ENCODE peak calls at places on chromosome 18, in six cellular contexts. S is fibroblast of pulmonary artery, P is esophagus squamous epithelium, Y is endothelial cell of umbilical vein, J is GM06990, R is tibial artery. F is an unnamed sample.

GRCh38 chr18:57084331-57085298 is 62.3 kb upstream of the BOD1L2 start:
- DNase-seq in J (peak), Y (no peak), S (no peak), P (no peak), R (no peak), F (no peak)

GRCh38 chr18:34121157-34121807 is 103.4 kb downstream of the NOL4 start:
- DNase-seq in S (peak), P (no peak), J (no peak), Y (no peak), R (no peak), F (no peak)

GRCh38 chr18:3107740-3108151 is 94.8 kb upstream of the LPIN2 start:
- DNase-seq in P (no peak), J (no peak), R (no peak), S (no peak), Y (no peak), F (no peak)

GRCh38 chr18:37701967-37702366 is 136.4 kb upstream of the CELF4 start:
- DNase-seq in R (peak), Y (no peak), J (no peak), P (no peak), S (no peak), F (no peak)

GRCh38 chr18:9708882-9709877 is 1.1 kb downstream of the RAB31 start:
- DNase-seq in J (peak), S (peak), Y (peak), R (no peak), P (no peak), F (no peak)

GRCh38 chr18:40868110-40868858 is 1086.8 kb upstream of the PIK3C3 start:
- DNase-seq in J (no peak), S (peak), R (no peak), Y (peak), P (no peak), F (no peak)

GRCh38 chr18:68662779-68663178 is 52.1 kb downstream of the TMX3 start:
- DNase-seq in P (no peak), S (peak), Y (no peak), R (no peak), J (no peak), F (no peak)

GRCh38 chr18:3771121-3771971 is 321.4 kb downstream of the TGIF1 start:
- DNase-seq in J (peak), S (peak), R (peak), Y (peak), P (peak), F (peak)

GRCh38 chr18:8366656-8367055 is 242.6 kb upstream of the RAB12 start:
- DNase-seq in Y (no peak), S (no peak), J (no peak), R (no peak), P (no peak), F (no peak)

DNA sequence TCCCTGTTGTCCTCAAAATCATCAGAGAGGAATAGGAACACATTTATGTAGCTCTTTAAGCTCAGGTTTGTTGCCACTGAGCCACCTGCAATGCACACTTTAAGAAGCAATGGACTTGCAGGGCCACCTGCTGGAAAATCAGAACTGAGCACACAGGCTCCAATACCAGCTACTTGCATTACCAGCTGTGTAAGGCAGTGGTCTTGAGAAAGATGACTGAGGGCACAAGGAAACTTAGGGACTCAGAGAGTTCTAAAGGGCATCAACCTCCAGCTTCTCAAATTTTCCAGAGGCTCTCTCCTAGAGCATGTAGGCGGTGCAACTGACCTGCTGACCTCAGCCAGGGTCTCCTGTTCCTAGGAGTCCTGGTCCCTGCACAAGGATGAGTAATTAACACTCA is 2.5 kb upstream of the CNDP2 start:
- DNase-seq in S (peak), P (no peak), Y (peak), R (no peak), J (no peak), F (no peak)
- TF ChIP-seq CTCF in S (peak), P (peak), Y (peak), R (peak), J (peak), F (peak)

GRCh38 chr18:49483198-49483597 is 3.8 kb downstream of the C18orf32 start:
- DNase-seq in S (no peak), Y (no peak), R (no peak), P (no peak), J (no peak), F (no peak)

GRCh38 chr18:49486617-49486958 is 446 bp downstream of the C18orf32 start:
- DNase-seq in Y (no peak), R (no peak), P (no peak), J (no peak), S (peak), F (peak)

GRCh38 chr18:49487711-49488310 is 777 bp upstream of the C18orf32 start:
- DNase-seq in S (no peak), J (no peak), P (no peak), Y (no peak), R (no peak), F (no peak)

GRCh38 chr18:49490246-49490762 is 3.3 kb upstream of the C18orf32 start:
- DNase-seq in Y (no peak), S (no peak), R (no peak), P (no peak), J (no peak), F (no peak)

GRCh38 chr18:49486959-49487710 is at the start of gene C18orf32:
- DNase-seq in Y (peak), P (peak), J (peak), R (peak), S (peak), F (peak)
- TF ChIP-seq CTCF in Y (no peak), P (no peak), J (no peak), R (no peak), S (no peak), F (no peak)

DNA sequence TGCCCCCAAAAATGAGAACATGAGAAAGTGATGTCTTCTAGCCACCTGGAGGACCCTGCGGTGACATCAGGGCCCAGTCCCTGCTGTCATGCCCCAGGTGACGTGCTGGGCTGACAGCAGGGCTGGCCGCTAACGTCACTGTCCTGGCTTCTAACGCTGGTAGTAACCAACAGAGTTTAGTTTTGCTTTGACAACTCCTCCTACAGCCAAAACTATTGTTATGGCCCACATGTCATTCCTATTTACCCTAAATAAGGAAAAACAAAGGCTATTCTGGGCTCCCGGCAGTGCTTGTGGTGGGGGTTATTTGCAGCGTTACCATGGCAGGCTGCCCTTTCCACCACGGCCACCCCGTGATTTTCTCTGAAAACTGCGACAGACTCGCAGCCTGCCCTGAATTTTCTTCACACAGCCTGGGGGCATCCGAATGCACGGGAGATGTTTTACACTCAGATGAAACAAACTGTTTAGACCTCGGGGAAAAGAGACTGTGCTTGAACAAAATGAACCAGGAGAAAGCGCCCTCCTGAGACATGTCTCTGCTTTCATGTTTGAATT is 115.2 kb downstream of the FAM210A start:
- DNase-seq in R (peak), J (peak), Y (peak), S (peak), P (no peak), F (peak)
- TF ChIP-seq CTCF in R (no peak), J (no peak), Y (no peak), S (no peak), P (no peak), F (peak)

GRCh38 chr18:65526099-65526498 is 224.7 kb upstream of the CDH7 start:
- DNase-seq in Y (no peak), R (no peak), J (no peak), S (no peak), P (no peak), F (no peak)

GRCh38 chr18:65522907-65523306 is 227.9 kb upstream of the CDH7 start:
- DNase-seq in P (no peak), Y (no peak), S (no peak), R (no peak), J (no peak), F (no peak)

GRCh38 chr18:65527879-65528633 is 222.8 kb upstream of the CDH7 start:
- DNase-seq in P (no peak), J (no peak), R (no peak), Y (no peak), S (no peak), F (no peak)

DNA sequence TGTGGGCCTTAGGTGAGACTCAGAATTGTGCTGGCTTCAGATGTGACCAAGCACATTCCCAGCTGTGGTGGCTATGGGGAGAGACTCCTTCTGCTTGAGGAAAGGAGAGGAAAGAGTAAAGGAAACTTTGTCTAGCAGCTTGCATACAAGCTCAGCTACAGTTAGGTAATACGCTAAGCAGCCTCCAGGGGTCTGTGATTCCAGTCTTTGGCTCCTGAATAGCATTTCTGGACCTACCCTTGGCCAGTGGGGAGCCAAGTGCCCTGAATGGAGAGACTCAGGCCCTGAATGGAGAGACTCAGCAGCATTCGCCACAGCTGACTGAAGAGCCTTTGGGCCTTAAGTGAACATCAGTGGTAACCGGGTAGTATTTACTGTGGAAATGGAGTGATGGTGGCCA is 227.4 kb upstream of the CDH7 start:
- DNase-seq in P (no peak), S (no peak), Y (no peak), R (no peak), J (no peak), F (no peak)
- TF ChIP-seq CTCF in P (no peak), S (no peak), Y (no peak), R (no peak), J (no peak), F (no peak)

DNA sequence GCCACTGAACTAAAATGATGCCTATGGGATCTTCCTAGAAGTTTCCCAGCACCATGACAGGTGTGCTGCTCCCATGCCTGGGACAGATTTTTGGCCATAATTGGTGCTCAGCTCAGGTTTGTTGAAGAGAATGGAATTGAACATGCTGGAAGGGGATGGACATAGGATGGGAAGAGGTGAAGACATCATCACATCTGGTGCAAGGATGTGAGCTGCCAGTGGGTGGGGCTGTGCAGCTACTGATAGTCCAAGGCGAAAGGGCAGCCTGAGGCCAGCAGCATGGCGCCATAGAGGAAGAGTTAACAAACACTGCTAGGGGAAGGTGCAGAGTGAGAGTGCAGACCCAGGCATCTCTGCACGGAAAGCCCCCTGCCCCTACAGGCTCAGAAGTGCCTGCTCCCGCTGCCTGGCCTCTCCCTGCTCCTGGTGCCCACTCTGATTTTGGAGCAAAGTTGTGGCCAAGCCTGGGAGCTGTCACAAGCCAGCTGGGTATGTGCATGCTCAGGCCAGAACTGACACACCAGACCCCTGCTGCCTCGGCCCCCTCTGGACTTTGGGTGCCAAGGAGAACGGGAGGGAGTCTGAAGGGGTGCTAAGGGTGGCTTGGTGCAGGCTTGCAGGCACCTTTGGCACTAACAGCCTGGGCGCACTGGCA is 178.6 kb downstream of the ZBTB7C start:
- DNase-seq in Y (peak), J (no peak), R (peak), S (peak), P (no peak), F (peak)
- TF ChIP-seq CTCF in Y (no peak), J (peak), R (peak), S (peak), P (peak), F (peak)